ENCODE peak calls at places on chromosome 12, in four cellular contexts. S, H, W and K are unnamed samples.
A peak's percentile ranks its signal among the peaks of the same experiment; 100 is the strongest.

GRCh38 chr12:22923768-22924167 is 298.8 kb downstream of the ETNK1 start:
- DNase-seq in W (no peak), H (no peak), S (no peak), K (no peak)

GRCh38 chr12:113231275-113232231 is 10.3 kb downstream of the TPCN1 start:
- DNase-seq in S (no peak), W (no peak), H (no peak), K (peak; percentile 71)

GRCh38 chr12:130603566-130603965 is 112.5 kb downstream of the RIMBP2 start:
- DNase-seq in H (no peak), S (no peak), W (no peak), K (no peak)

GRCh38 chr12:227286-227915 is 13.4 kb upstream of the SLC6A12 start:
- DNase-seq in S (no peak), W (no peak), H (no peak), K (no peak)

GRCh38 chr12:50200507-50201273 is 33.5 kb upstream of the CERS5 start:
- DNase-seq in W (peak; percentile 65), S (no peak), H (no peak), K (no peak)

GRCh38 chr12:52122904-52123303 is 43.4 kb downstream of the SMIM41 start:
- DNase-seq in W (no peak), H (no peak), S (no peak), K (no peak)

GRCh38 chr12:13289644-13290285 is 93.2 kb downstream of the EMP1 start:
- DNase-seq in S (no peak), W (no peak), H (no peak), K (no peak)

GRCh38 chr12:64733857-64734256 is 25.3 kb downstream of the GNS start:
- DNase-seq in S (no peak), W (peak; percentile 99), H (no peak), K (peak; percentile 99)

GRCh38 chr12:49491823-49492222 is 47.0 kb upstream of the KCNH3 start:
- DNase-seq in S (no peak), W (no peak), H (no peak), K (peak; percentile 55)

GRCh38 chr12:112303004-112303403 is 79.2 kb downstream of the HECTD4 start:
- DNase-seq in S (no peak), W (peak; percentile 65), H (no peak), K (peak; percentile 71)

GRCh38 chr12:81596558-81596957 is 162.6 kb downstream of the PPFIA2 start:
- DNase-seq in S (peak; percentile 37), H (no peak), W (no peak), K (peak; percentile 21)

GRCh38 chr12:77122236-77122635 is 56.9 kb upstream of the E2F7 start:
- DNase-seq in H (no peak), S (no peak), W (peak; percentile 90), K (peak; percentile 86)

GRCh38 chr12:14946856-14947255 is 8.5 kb upstream of the ERP27 start:
- DNase-seq in H (no peak), W (peak; percentile 74), S (no peak), K (no peak)

GRCh38 chr12:123780956-123781355 is 18.9 kb downstream of the DNAH10 start:
- DNase-seq in H (no peak), W (no peak), S (no peak), K (no peak)

GRCh38 chr12:32292175-32292574 is 107.2 kb upstream of the FGD4 start:
- DNase-seq in W (no peak), H (no peak), S (no peak), K (no peak)

GRCh38 chr12:123119808-123120207 is 31.1 kb downstream of the PITPNM2 start:
- DNase-seq in W (no peak), S (no peak), H (peak; percentile 22), K (no peak)

GRCh38 chr12:128657378-128657777 is 166.4 kb downstream of the SLC15A4 start:
- DNase-seq in H (no peak), W (no peak), S (no peak), K (no peak)

GRCh38 chr12:49838973-49839633 is 3.8 kb downstream of the BCDIN3D start:
- DNase-seq in H (no peak), W (peak; percentile 60), S (peak; percentile 34), K (peak; percentile 59)

GRCh38 chr12:64457036-64457435 is 5.1 kb downstream of the TBK1 start:
- DNase-seq in S (no peak), H (no peak), W (no peak), K (no peak)

GRCh38 chr12:5511644-5512584 is 80.0 kb downstream of the NTF3 start:
- DNase-seq in W (peak; percentile 6), S (no peak), H (no peak), K (no peak)

GRCh38 chr12:108564724-108565123 is 2.3 kb downstream of the ISCU start:
- DNase-seq in S (no peak), W (no peak), H (no peak), K (no peak)

GRCh38 chr12:86212970-86213369 is 43.2 kb downstream of the MGAT4C start:
- DNase-seq in W (no peak), S (no peak), H (no peak), K (no peak)

GRCh38 chr12:127374447-127374846 is 892.5 kb upstream of the TMEM132C start:
- DNase-seq in S (no peak), H (no peak), W (no peak), K (no peak)

GRCh38 chr12:15532364-15532977 is 210.2 kb downstream of the PTPRO start:
- DNase-seq in H (peak; percentile 16), S (no peak), W (peak; percentile 77), K (peak; percentile 89)

GRCh38 chr12:92519284-92519683 is 183.5 kb upstream of the PLEKHG7 start:
- DNase-seq in S (no peak), H (no peak), W (no peak), K (no peak)

GRCh38 chr12:3722368-3722767 is 30.5 kb downstream of the CRACR2A start:
- DNase-seq in W (no peak), S (no peak), H (no peak), K (no peak)

GRCh38 chr12:117850048-117850447 is 118.7 kb downstream of the KSR2 start:
- DNase-seq in H (no peak), S (peak; percentile 42), W (peak; percentile 80), K (peak; percentile 77)

GRCh38 chr12:9323144-9323681 is 115.0 kb upstream of the PZP start:
- DNase-seq in W (no peak), H (no peak), S (no peak), K (no peak)

GRCh38 chr12:92769124-92769901 is 66.5 kb downstream of the PLEKHG7 start:
- DNase-seq in S (peak; percentile 10), W (no peak), H (no peak), K (no peak)

GRCh38 chr12:115923851-115924250 is 353.6 kb downstream of the MED13L start:
- DNase-seq in S (no peak), W (no peak), H (no peak), K (no peak)

GRCh38 chr12:54386781-54387467 is 2.4 kb upstream of the ZNF385A start:
- DNase-seq in W (no peak), H (no peak), S (peak; percentile 30), K (no peak)